ENCODE peak calls at places on chromosomes 11 and 22, in ten cellular contexts. One of them, this sample, is unnamed.
A peak's percentile ranks its signal among the peaks of the same experiment; 100 is the strongest.

GRCh38 chr22:32781695-32782094 is 19.8 kb upstream of the TIMP3 start:
- ATAC-seq in K562: no peak
- ATAC-seq in RWPE2: no peak
- ATAC-seq in right cardiac atrium: no peak
- ATAC-seq in heart right ventricle: no peak
- ATAC-seq in left lung: no peak
- ATAC-seq in CD4-positive, CD25-positive, alpha-beta regulatory T cell: no peak
- ATAC-seq in upper lobe of left lung: no peak
- ATAC-seq in pancreas: no peak
- ATAC-seq in Panc1: no peak
- ATAC-seq in this sample: peak; percentile 73

GRCh38 chr11:121464352-121464946 is 11.7 kb upstream of the SORL1-AS1 start:
- ATAC-seq in CD4-positive, CD25-positive, alpha-beta regulatory T cell: peak; percentile 74
- ATAC-seq in heart right ventricle: peak; percentile 77
- ATAC-seq in left lung: peak; percentile 64
- ATAC-seq in pancreas: peak; percentile 28
- ATAC-seq in right cardiac atrium: peak; percentile 90
- ATAC-seq in RWPE2: peak; percentile 79
- ATAC-seq in upper lobe of left lung: peak; percentile 69
- ATAC-seq in K562: peak; percentile 66
- ATAC-seq in Panc1: peak; percentile 85
- ATAC-seq in this sample: peak; percentile 78

GRCh38 chr11:122197055-122197987 is 81.3 kb upstream of the BLID start:
- ATAC-seq in RWPE2: peak; percentile 85
- ATAC-seq in K562: no peak
- ATAC-seq in right cardiac atrium: peak; percentile 50
- ATAC-seq in CD4-positive, CD25-positive, alpha-beta regulatory T cell: no peak
- ATAC-seq in heart right ventricle: no peak
- ATAC-seq in pancreas: no peak
- ATAC-seq in upper lobe of left lung: peak; percentile 89
- ATAC-seq in left lung: peak; percentile 77
- ATAC-seq in Panc1: peak; percentile 93
- ATAC-seq in this sample: peak; percentile 71

GRCh38 chr22:44109417-44109816 is 71.3 kb upstream of the PARVG start:
- ATAC-seq in upper lobe of left lung: no peak
- ATAC-seq in right cardiac atrium: peak; percentile 34
- ATAC-seq in pancreas: no peak
- ATAC-seq in left lung: no peak
- ATAC-seq in CD4-positive, CD25-positive, alpha-beta regulatory T cell: no peak
- ATAC-seq in RWPE2: no peak
- ATAC-seq in Panc1: no peak
- ATAC-seq in K562: no peak
- ATAC-seq in heart right ventricle: peak; percentile 26
- ATAC-seq in this sample: no peak

GRCh38 chr22:44409691-44410316 is 88.2 kb downstream of the RTL6 start:
- ATAC-seq in pancreas: no peak
- ATAC-seq in left lung: no peak
- ATAC-seq in RWPE2: no peak
- ATAC-seq in K562: no peak
- ATAC-seq in Panc1: no peak
- ATAC-seq in upper lobe of left lung: no peak
- ATAC-seq in heart right ventricle: no peak
- ATAC-seq in CD4-positive, CD25-positive, alpha-beta regulatory T cell: no peak
- ATAC-seq in right cardiac atrium: no peak
- ATAC-seq in this sample: no peak

GRCh38 chr11:554428-554823 is 6.1 kb downstream of the LMNTD2 start:
- ATAC-seq in CD4-positive, CD25-positive, alpha-beta regulatory T cell: no peak
- ATAC-seq in Panc1: peak; percentile 25
- ATAC-seq in K562: peak; percentile 27
- ATAC-seq in RWPE2: peak; percentile 4
- ATAC-seq in right cardiac atrium: no peak
- ATAC-seq in heart right ventricle: no peak
- ATAC-seq in pancreas: peak; percentile 17
- ATAC-seq in upper lobe of left lung: no peak
- ATAC-seq in left lung: peak; percentile 4
- ATAC-seq in this sample: no peak

GRCh38 chr22:35335468-35335867 is 35.8 kb downstream of the TOM1 start:
- ATAC-seq in left lung: no peak
- ATAC-seq in right cardiac atrium: peak; percentile 2
- ATAC-seq in Panc1: peak; percentile 31
- ATAC-seq in pancreas: no peak
- ATAC-seq in heart right ventricle: no peak
- ATAC-seq in RWPE2: peak; percentile 9
- ATAC-seq in K562: peak; percentile 45
- ATAC-seq in upper lobe of left lung: no peak
- ATAC-seq in CD4-positive, CD25-positive, alpha-beta regulatory T cell: no peak
- ATAC-seq in this sample: no peak

GRCh38 chr11:43074810-43075209 is 237.0 kb upstream of the API5 start:
- ATAC-seq in right cardiac atrium: no peak
- ATAC-seq in upper lobe of left lung: no peak
- ATAC-seq in K562: no peak
- ATAC-seq in pancreas: no peak
- ATAC-seq in heart right ventricle: no peak
- ATAC-seq in CD4-positive, CD25-positive, alpha-beta regulatory T cell: no peak
- ATAC-seq in Panc1: no peak
- ATAC-seq in RWPE2: no peak
- ATAC-seq in left lung: no peak
- ATAC-seq in this sample: no peak

GRCh38 chr11:15073361-15074205 is at the start of gene CALCB:
- ATAC-seq in right cardiac atrium: peak; percentile 52
- ATAC-seq in left lung: peak; percentile 45
- ATAC-seq in K562: no peak
- ATAC-seq in RWPE2: peak; percentile 46
- ATAC-seq in upper lobe of left lung: peak; percentile 38
- ATAC-seq in heart right ventricle: no peak
- ATAC-seq in pancreas: peak; percentile 34
- ATAC-seq in Panc1: peak; percentile 60
- ATAC-seq in CD4-positive, CD25-positive, alpha-beta regulatory T cell: no peak
- ATAC-seq in this sample: peak; percentile 8

GRCh38 chr22:18031670-18032454 is 7.5 kb upstream of the MICAL3 start:
- ATAC-seq in K562: no peak
- ATAC-seq in left lung: peak; percentile 41
- ATAC-seq in upper lobe of left lung: peak; percentile 7
- ATAC-seq in RWPE2: peak; percentile 75
- ATAC-seq in Panc1: peak; percentile 86
- ATAC-seq in pancreas: peak; percentile 44
- ATAC-seq in heart right ventricle: no peak
- ATAC-seq in CD4-positive, CD25-positive, alpha-beta regulatory T cell: no peak
- ATAC-seq in right cardiac atrium: no peak
- ATAC-seq in this sample: peak; percentile 77

GRCh38 chr11:68413591-68413999 is 47.0 kb upstream of the PPP6R3 start:
- ATAC-seq in upper lobe of left lung: no peak
- ATAC-seq in right cardiac atrium: no peak
- ATAC-seq in pancreas: no peak
- ATAC-seq in K562: no peak
- ATAC-seq in CD4-positive, CD25-positive, alpha-beta regulatory T cell: no peak
- ATAC-seq in heart right ventricle: no peak
- ATAC-seq in RWPE2: no peak
- ATAC-seq in left lung: no peak
- ATAC-seq in Panc1: no peak
- ATAC-seq in this sample: no peak
- H3K4me1 ChIP-seq in upper lobe of left lung: no peaks in the 10 kb centered on the region
- H3K4me1 ChIP-seq in right cardiac atrium: no peaks in the 10 kb centered on the region
- H3K4me1 ChIP-seq in pancreas: no peaks in the 10 kb centered on the region
- H3K4me1 ChIP-seq in K562: no peaks in the 10 kb centered on the region
- H3K4me1 ChIP-seq in CD4-positive, CD25-positive, alpha-beta regulatory T cell: no peaks in the 10 kb centered on the region
- H3K4me1 ChIP-seq in heart right ventricle: peaks cover 17% of the 10 kb centered on the region
- H3K4me1 ChIP-seq in RWPE2: no peaks in the 10 kb centered on the region
- H3K4me1 ChIP-seq in left lung: no peaks in the 10 kb centered on the region
- H3K4me1 ChIP-seq in Panc1: no peaks in the 10 kb centered on the region
- H3K4me1 ChIP-seq in this sample: no peaks in the 10 kb centered on the region

GRCh38 chr11:65186701-65187100 is 5.0 kb downstream of the CAPN1 start:
- ATAC-seq in K562: no peak
- ATAC-seq in upper lobe of left lung: no peak
- ATAC-seq in heart right ventricle: no peak
- ATAC-seq in pancreas: no peak
- ATAC-seq in left lung: no peak
- ATAC-seq in CD4-positive, CD25-positive, alpha-beta regulatory T cell: no peak
- ATAC-seq in RWPE2: no peak
- ATAC-seq in Panc1: no peak
- ATAC-seq in right cardiac atrium: no peak
- ATAC-seq in this sample: no peak

GRCh38 chr11:65185869-65186341 is 4.2 kb downstream of the CAPN1 start:
- ATAC-seq in heart right ventricle: no peak
- ATAC-seq in K562: no peak
- ATAC-seq in Panc1: no peak
- ATAC-seq in RWPE2: no peak
- ATAC-seq in upper lobe of left lung: no peak
- ATAC-seq in pancreas: no peak
- ATAC-seq in CD4-positive, CD25-positive, alpha-beta regulatory T cell: no peak
- ATAC-seq in left lung: no peak
- ATAC-seq in right cardiac atrium: no peak
- ATAC-seq in this sample: no peak

GRCh38 chr11:65187971-65188461 is 6.3 kb downstream of the CAPN1 start:
- ATAC-seq in CD4-positive, CD25-positive, alpha-beta regulatory T cell: no peak
- ATAC-seq in heart right ventricle: no peak
- ATAC-seq in K562: no peak
- ATAC-seq in Panc1: no peak
- ATAC-seq in RWPE2: no peak
- ATAC-seq in upper lobe of left lung: peak; percentile 17
- ATAC-seq in pancreas: no peak
- ATAC-seq in right cardiac atrium: no peak
- ATAC-seq in left lung: no peak
- ATAC-seq in this sample: no peak

GRCh38 chr11:65188486-65188885 is 6.8 kb downstream of the CAPN1 start:
- ATAC-seq in Panc1: no peak
- ATAC-seq in left lung: no peak
- ATAC-seq in K562: no peak
- ATAC-seq in heart right ventricle: no peak
- ATAC-seq in RWPE2: no peak
- ATAC-seq in upper lobe of left lung: no peak
- ATAC-seq in pancreas: no peak
- ATAC-seq in right cardiac atrium: no peak
- ATAC-seq in CD4-positive, CD25-positive, alpha-beta regulatory T cell: no peak
- ATAC-seq in this sample: no peak

DNA sequence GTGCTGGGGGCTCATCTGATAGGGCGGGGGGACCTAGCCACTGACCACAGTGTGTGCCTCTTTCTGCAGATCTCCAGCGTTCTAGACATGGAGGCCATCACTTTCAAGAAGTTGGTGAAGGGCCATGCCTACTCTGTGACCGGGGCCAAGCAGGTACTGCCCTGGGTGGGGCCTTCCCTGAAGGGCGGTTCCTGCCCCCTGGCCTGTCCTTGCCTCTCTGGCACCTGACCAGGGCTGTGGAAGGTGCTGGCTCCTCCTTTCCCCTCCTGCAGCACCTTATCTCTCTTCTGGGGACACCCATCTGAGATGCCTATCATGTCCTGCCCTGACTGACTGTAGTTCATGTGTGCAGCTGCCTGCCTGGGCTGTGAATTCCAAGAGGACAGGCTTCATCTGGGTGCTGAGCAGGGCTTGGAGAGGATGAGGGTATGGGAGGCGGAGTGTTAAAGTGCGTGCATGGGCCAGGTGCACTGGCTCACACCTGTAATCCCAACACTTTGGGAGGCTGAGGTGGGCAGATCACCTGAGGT is 5.5 kb downstream of the CAPN1 start:
- ATAC-seq in upper lobe of left lung: no peak
- ATAC-seq in CD4-positive, CD25-positive, alpha-beta regulatory T cell: no peak
- ATAC-seq in RWPE2: no peak
- ATAC-seq in heart right ventricle: no peak
- ATAC-seq in Panc1: no peak
- ATAC-seq in left lung: no peak
- ATAC-seq in K562: no peak
- ATAC-seq in pancreas: no peak
- ATAC-seq in right cardiac atrium: no peak
- ATAC-seq in this sample: no peak
- H3K27ac ChIP-seq in upper lobe of left lung: no peak overlapping the region
- H3K27ac ChIP-seq in CD4-positive, CD25-positive, alpha-beta regulatory T cell: no peak overlapping the region
- H3K27ac ChIP-seq in RWPE2: no peak overlapping the region
- H3K27ac ChIP-seq in heart right ventricle: no peak overlapping the region
- H3K27ac ChIP-seq in Panc1: no peak overlapping the region
- H3K27ac ChIP-seq in left lung: no peak overlapping the region
- H3K27ac ChIP-seq in K562: no peak overlapping the region
- H3K27ac ChIP-seq in pancreas: no peak overlapping the region
- H3K27ac ChIP-seq in right cardiac atrium: no peak overlapping the region
- H3K27ac ChIP-seq in this sample: no peak overlapping the region

GRCh38 chr11:127950162-127950561 is 637.2 kb downstream of the ETS1 start:
- ATAC-seq in heart right ventricle: no peak
- ATAC-seq in CD4-positive, CD25-positive, alpha-beta regulatory T cell: no peak
- ATAC-seq in upper lobe of left lung: no peak
- ATAC-seq in RWPE2: no peak
- ATAC-seq in K562: no peak
- ATAC-seq in Panc1: no peak
- ATAC-seq in pancreas: no peak
- ATAC-seq in right cardiac atrium: no peak
- ATAC-seq in left lung: no peak
- ATAC-seq in this sample: no peak
- H3K4me3 ChIP-seq in heart right ventricle: no peak overlapping the region
- H3K4me3 ChIP-seq in CD4-positive, CD25-positive, alpha-beta regulatory T cell: no peak overlapping the region
- H3K4me3 ChIP-seq in upper lobe of left lung: no peak overlapping the region
- H3K4me3 ChIP-seq in RWPE2: no peak overlapping the region
- H3K4me3 ChIP-seq in K562: no peak overlapping the region
- H3K4me3 ChIP-seq in Panc1: no peak overlapping the region
- H3K4me3 ChIP-seq in pancreas: no peak overlapping the region
- H3K4me3 ChIP-seq in right cardiac atrium: no peak overlapping the region
- H3K4me3 ChIP-seq in left lung: no peak overlapping the region
- H3K4me3 ChIP-seq in this sample: no peak overlapping the region

DNA sequence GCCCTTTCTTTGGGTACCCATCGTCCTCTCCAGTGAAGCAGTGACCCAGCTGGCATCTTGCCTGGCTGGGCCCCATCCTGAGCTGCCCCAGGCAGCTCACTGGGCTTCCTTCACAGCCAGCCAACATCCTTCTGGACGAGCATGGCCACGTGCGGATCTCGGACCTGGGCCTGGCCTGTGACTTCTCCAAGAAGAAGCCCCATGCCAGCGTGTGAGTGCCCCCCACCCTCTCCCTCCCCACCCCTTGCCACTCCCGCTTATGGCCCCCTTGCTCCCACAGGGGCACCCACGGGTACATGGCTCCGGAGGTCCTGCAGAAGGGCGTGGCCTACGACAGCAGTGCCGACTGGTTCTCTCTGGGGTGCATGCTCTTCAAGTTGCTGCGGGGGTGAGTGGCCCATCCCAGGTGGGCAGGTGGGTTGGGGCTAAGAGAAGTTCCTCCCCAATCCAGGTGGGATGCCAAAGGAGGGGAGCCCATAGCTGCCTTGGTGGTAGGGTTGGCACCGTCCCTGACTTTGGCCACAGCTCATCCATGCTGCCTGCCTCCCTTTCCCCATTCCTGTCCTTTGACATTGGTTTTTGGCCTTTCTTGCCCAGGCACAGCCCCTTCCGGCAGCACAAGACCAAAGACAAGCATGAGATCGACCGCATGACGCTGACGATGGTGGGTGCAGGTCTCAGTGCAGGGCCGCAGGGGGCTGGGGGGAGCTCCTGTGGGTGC is 6.8 kb upstream of the ANKRD13D start:
- ATAC-seq in upper lobe of left lung: no peak
- ATAC-seq in heart right ventricle: no peak
- ATAC-seq in CD4-positive, CD25-positive, alpha-beta regulatory T cell: no peak
- ATAC-seq in left lung: no peak
- ATAC-seq in K562: no peak
- ATAC-seq in RWPE2: no peak
- ATAC-seq in Panc1: no peak
- ATAC-seq in pancreas: no peak
- ATAC-seq in right cardiac atrium: no peak
- ATAC-seq in this sample: no peak
- H3K4me1 ChIP-seq in upper lobe of left lung: peaks cover 41% of the 10 kb centered on the region
- H3K4me1 ChIP-seq in heart right ventricle: peaks cover 53% of the 10 kb centered on the region
- H3K4me1 ChIP-seq in CD4-positive, CD25-positive, alpha-beta regulatory T cell: peaks cover 52% of the 10 kb centered on the region
- H3K4me1 ChIP-seq in left lung: peaks cover 99% of the 10 kb centered on the region
- H3K4me1 ChIP-seq in K562: peaks cover 16% of the 10 kb centered on the region
- H3K4me1 ChIP-seq in RWPE2: peaks cover 4% of the 10 kb centered on the region
- H3K4me1 ChIP-seq in Panc1: peaks cover 1% of the 10 kb centered on the region
- H3K4me1 ChIP-seq in pancreas: no peaks in the 10 kb centered on the region
- H3K4me1 ChIP-seq in right cardiac atrium: no peaks in the 10 kb centered on the region
- H3K4me1 ChIP-seq in this sample: peaks cover 77% of the 10 kb centered on the region

GRCh38 chr22:40241200-40241763 is 63.6 kb downstream of the TNRC6B start:
- ATAC-seq in K562: no peak
- ATAC-seq in pancreas: no peak
- ATAC-seq in heart right ventricle: no peak
- ATAC-seq in right cardiac atrium: no peak
- ATAC-seq in CD4-positive, CD25-positive, alpha-beta regulatory T cell: peak; percentile 69
- ATAC-seq in RWPE2: no peak
- ATAC-seq in Panc1: no peak
- ATAC-seq in left lung: no peak
- ATAC-seq in upper lobe of left lung: no peak
- ATAC-seq in this sample: no peak
- H3K27ac ChIP-seq in K562: no peak overlapping the region
- H3K27ac ChIP-seq in pancreas: no peak overlapping the region
- H3K27ac ChIP-seq in heart right ventricle: peak overlapping the region; percentile 6
- H3K27ac ChIP-seq in right cardiac atrium: no peak overlapping the region
- H3K27ac ChIP-seq in CD4-positive, CD25-positive, alpha-beta regulatory T cell: peak overlapping the region; percentile 70
- H3K27ac ChIP-seq in RWPE2: peak overlapping the region; percentile 85
- H3K27ac ChIP-seq in Panc1: no peak overlapping the region
- H3K27ac ChIP-seq in left lung: no peak overlapping the region
- H3K27ac ChIP-seq in upper lobe of left lung: no peak overlapping the region
- H3K27ac ChIP-seq in this sample: no peak overlapping the region

This sample was measured in gastroesophageal sphincter.